ENCODE peak calls at places on chromosomes 7 and 10, in four cellular contexts. B is MM.1S, P is OCI-LY7, V is PC-9. A is an unnamed sample.

GRCh38 chr10:94219829-94220228 is 142.9 kb downstream of the NOC3L start:
- DNase-seq in B (no peak), P (no peak), V (no peak), A (no peak)

GRCh38 chr7:101904019-101904418 is 86.6 kb downstream of the CUX1 start:
- DNase-seq in B (no peak), P (no peak), V (no peak), A (no peak)

GRCh38 chr7:106114735-106115383 is 2.7 kb upstream of the SYPL1 start:
- DNase-seq in B (no peak), P (peak; percentile 75), V (no peak), A (no peak)

GRCh38 chr10:47277352-47278151 is 22.4 kb upstream of the GDF10 start:
- DNase-seq in B (no peak), P (no peak), V (no peak), A (no peak)

GRCh38 chr7:150939052-150939810 is 38.9 kb downstream of the KCNH2 start:
- DNase-seq in B (no peak), P (no peak), V (no peak), A (no peak)

GRCh38 chr10:22505923-22506685 is 160.8 kb downstream of the SPAG6 start:
- DNase-seq in B (no peak), P (no peak), V (no peak), A (peak; percentile 56)

GRCh38 chr10:84341538-84341856 is 13.1 kb downstream of the CCSER2 start:
- DNase-seq in B (no peak), P (no peak), V (no peak), A (no peak)

GRCh38 chr10:124367936-124368335 is 50.8 kb downstream of the OAT start:
- DNase-seq in B (no peak), P (no peak), V (no peak), A (no peak)

GRCh38 chr10:60572511-60573194 is 183.0 kb upstream of the ANK3 start:
- DNase-seq in B (peak; percentile 15), P (no peak), V (no peak), A (peak; percentile 66)

GRCh38 chr7:15397921-15398560 is 163.8 kb downstream of the AGMO start:
- DNase-seq in B (no peak), P (no peak), V (no peak), A (no peak)

GRCh38 chr7:24889611-24890010 is 90.4 kb downstream of the OSBPL3 start:
- DNase-seq in B (no peak), P (no peak), V (no peak), A (no peak)

GRCh38 chr10:11255796-11256444 is 238.2 kb downstream of the CELF2 start:
- DNase-seq in B (peak; percentile 88), P (peak; percentile 69), V (no peak), A (no peak)

GRCh38 chr7:55193245-55193644 is 171.9 kb upstream of the LANCL2 start:
- DNase-seq in B (no peak), P (no peak), V (no peak), A (no peak)

GRCh38 chr7:4904346-4904745 is 20.8 kb upstream of the RADIL start:
- DNase-seq in B (no peak), P (no peak), V (no peak), A (no peak)

DNA sequence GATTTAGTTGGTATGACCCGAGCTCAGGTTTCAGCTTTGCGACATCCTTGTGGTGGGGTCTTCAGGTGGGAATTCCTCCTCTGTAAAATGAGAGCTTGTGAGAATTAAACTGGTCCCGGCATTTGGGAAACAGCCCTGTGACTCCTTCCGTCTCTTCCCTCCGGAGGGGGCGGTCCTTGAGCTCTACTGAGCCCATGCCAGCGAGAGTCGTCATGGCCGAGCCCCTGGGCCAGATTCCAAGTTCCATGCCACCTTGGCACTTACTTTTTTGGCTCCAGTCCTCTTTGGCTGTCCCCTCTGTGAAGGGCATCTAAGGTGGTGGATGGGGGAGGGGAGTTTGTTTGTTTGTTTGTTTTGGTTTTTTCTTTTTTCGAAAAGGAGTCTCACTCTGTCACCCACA is 47.6 kb downstream of the GTF2IRD1 start:
- DNase-seq in B (no peak), P (no peak), V (no peak), A (no peak)
- H3K4me3 ChIP-seq in B (no peak overlapping the region), P (no peak overlapping the region), V (no peak overlapping the region), A (no peak overlapping the region)

DNA sequence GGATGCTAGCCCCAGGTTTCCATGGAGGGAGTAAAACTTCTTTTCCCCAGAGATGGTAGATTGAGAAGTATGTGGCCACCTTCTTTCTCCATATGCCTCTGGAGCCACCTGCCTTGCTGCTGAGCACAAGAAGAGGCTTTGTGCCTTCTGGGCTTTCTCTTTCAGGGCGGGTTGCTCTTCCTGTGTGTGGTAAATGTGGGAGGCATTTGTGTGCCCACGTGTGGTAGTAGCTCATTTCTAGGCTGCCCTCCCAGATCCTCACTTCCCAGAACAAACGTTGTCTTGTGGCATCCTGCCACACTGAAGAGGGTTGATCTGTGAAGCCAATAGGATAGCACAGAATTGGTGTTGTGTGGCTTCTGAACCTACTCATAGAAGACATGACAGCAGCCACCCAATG is 342.0 kb upstream of the PODXL start:
- DNase-seq in B (no peak), P (no peak), V (no peak), A (no peak)
- H3K9me2 ChIP-seq in B (no peaks in the 10 kb centered on the region), P (no peaks in the 10 kb centered on the region), V (no peaks in the 10 kb centered on the region), A (no peaks in the 10 kb centered on the region)

DNA sequence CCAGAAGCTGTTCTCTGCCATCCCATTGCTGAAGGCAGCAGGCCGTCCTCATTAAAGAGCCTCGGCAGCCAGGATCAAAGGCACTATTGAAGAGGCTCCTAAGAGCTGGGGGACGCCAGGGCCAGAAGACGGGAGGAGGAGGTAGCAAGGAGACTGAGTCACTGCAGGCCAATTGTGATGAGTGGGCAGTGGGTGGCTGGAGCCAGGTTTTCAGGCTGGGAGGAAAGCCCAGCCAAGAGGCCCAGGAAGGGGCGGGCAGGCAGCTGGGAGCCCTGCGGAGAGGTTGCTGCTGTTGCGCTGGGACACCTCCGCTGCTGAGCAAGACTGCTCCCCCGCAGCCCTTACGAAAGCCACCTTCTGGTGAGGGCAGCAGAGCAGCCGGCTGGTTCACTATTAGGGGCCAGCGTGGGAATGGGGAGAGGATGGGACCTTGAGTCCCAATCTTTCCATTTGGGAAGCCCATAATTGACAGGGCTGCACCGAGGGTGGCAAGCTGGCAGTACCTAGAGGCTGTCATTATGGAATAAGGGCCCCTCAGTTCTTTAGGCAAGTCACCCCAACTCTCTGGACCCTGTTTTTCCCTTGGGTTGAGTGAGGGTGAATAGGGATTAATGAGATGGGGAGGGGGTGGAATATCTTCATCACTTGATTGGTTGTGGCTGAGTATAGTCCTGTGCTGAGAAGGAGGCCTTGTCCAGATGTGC is 48.4 kb downstream of the UNC5B start:
- DNase-seq in B (no peak), P (no peak), V (no peak), A (peak; percentile 75)
- H3K4me3 ChIP-seq in B (no peak overlapping the region), P (no peak overlapping the region), V (no peak overlapping the region), A (no peak overlapping the region)

GRCh38 chr7:51660516-51660915 is 343.9 kb upstream of the COBL start:
- DNase-seq in B (no peak), P (no peak), V (peak; percentile 3), A (no peak)

GRCh38 chr7:51665045-51665785 is 348.6 kb upstream of the COBL start:
- DNase-seq in B (no peak), P (no peak), V (peak; percentile 9), A (no peak)

GRCh38 chr7:51666751-51667150 is 350.1 kb upstream of the COBL start:
- DNase-seq in B (no peak), P (no peak), V (peak; percentile 21), A (no peak)

DNA sequence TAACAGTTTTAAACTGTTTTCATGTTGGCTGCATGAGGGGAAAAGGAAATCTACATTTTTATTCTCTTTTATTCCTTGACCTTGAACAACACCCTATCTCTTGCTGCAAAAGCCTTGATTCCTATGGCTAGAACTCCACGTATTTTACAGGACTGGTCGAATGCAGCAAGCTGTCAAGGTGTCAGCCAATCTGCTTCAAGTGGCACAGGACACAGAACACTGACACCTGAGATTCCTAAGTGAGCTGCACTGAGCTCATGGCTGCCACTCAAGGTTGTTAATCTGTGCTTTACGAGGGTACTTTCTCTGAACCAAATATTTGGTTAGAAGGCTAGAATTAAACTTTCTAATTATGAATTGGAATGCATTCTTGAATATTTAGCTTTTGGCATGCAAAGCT is 349.7 kb upstream of the COBL start:
- DNase-seq in B (no peak), P (no peak), V (no peak), A (no peak)
- H3K9me2 ChIP-seq in B (no peaks in the 10 kb centered on the region), P (no peaks in the 10 kb centered on the region), V (no peaks in the 10 kb centered on the region), A (no peaks in the 10 kb centered on the region)